ENCODE peak calls at places on chromosomes 12 and 14, in six cellular contexts. N is glomerular endothelial cell, S is COR-L47, C is upper lobe of left lung, J is islet precursor cell, E is AG08396. B is an unnamed sample.

GRCh38 chr14:70821916-70822705 is 12.8 kb upstream of the MAP3K9 start:
- DNase-seq in N (no peak), S (peak; percentile 46), C (peak; percentile 91), J (peak; percentile 77), E (peak; percentile 79), B (peak; percentile 60)

GRCh38 chr14:101500681-101501080 is 60.6 kb upstream of the DIO3 start:
- DNase-seq in N (no peak), S (no peak), C (no peak), J (peak; percentile 24), E (no peak), B (no peak)

GRCh38 chr14:94119071-94119470 is 8.5 kb downstream of the IFI27 start:
- DNase-seq in N (no peak), S (no peak), C (no peak), J (peak; percentile 52), E (no peak), B (no peak)

GRCh38 chr12:23950775-23951391 is 1.4 kb upstream of the SOX5 start:
- DNase-seq in N (no peak), S (no peak), C (no peak), J (peak; percentile 91), E (no peak), B (peak; percentile 2)

GRCh38 chr12:113054948-113055486 is 1.5 kb upstream of the DTX1 start:
- DNase-seq in N (no peak), S (no peak), C (no peak), J (no peak), E (no peak), B (no peak)

GRCh38 chr12:108962256-108962655 is 58.6 kb downstream of the SVOP start:
- DNase-seq in N (no peak), S (no peak), C (no peak), J (no peak), E (no peak), B (no peak)

GRCh38 chr12:122182887-122183587 is at the start of gene LRRC43:
- DNase-seq in N (no peak), S (no peak), C (peak; percentile 92), J (peak; percentile 90), E (peak; percentile 50), B (no peak)

GRCh38 chr14:44461811-44462210 is 45.3 kb downstream of the FSCB start:
- DNase-seq in N (no peak), S (no peak), C (no peak), J (no peak), E (no peak), B (no peak)

GRCh38 chr12:62934799-62935674 is at the start of gene PPM1H:
- DNase-seq in N (no peak), S (peak; percentile 90), C (peak; percentile 93), J (peak; percentile 99), E (peak; percentile 76), B (peak; percentile 80)

GRCh38 chr14:79254069-79254775 is 957.1 kb downstream of the DIO2 start:
- DNase-seq in N (no peak), S (no peak), C (no peak), J (no peak), E (peak; percentile 41), B (no peak)

GRCh38 chr12:85057370-85057963 is 21.3 kb downstream of the LRRIQ1 start:
- DNase-seq in N (no peak), S (peak; percentile 11), C (no peak), J (peak; percentile 64), E (peak; percentile 6), B (no peak)

GRCh38 chr12:27732281-27732680 is 21.6 kb downstream of the MRPS35 start:
- DNase-seq in N (no peak), S (no peak), C (no peak), J (peak; percentile 69), E (no peak), B (no peak)

GRCh38 chr12:114692558-114693531 is 8.9 kb upstream of the TBX3 start:
- DNase-seq in N (no peak), S (no peak), C (no peak), J (peak; percentile 84), E (peak; percentile 76), B (no peak)

GRCh38 chr14:103763730-103764488 is 48.3 kb downstream of the ZFYVE21 start:
- DNase-seq in N (no peak), S (no peak), C (no peak), J (no peak), E (no peak), B (no peak)

GRCh38 chr14:78835052-78835451 is 664.9 kb downstream of the NRXN3 start:
- DNase-seq in N (no peak), S (no peak), C (peak; percentile 66), J (no peak), E (no peak), B (peak; percentile 41)

GRCh38 chr12:92242917-92243316 is 97.3 kb upstream of the BTG1 start:
- DNase-seq in N (no peak), S (no peak), C (no peak), J (no peak), E (peak; percentile 5), B (no peak)

GRCh38 chr12:50055831-50056628 is 1.4 kb upstream of the ASIC1 start:
- DNase-seq in N (no peak), S (peak; percentile 31), C (peak; percentile 80), J (peak; percentile 81), E (peak; percentile 83), B (peak; percentile 34)

GRCh38 chr14:51458563-51458955 is 193.2 kb upstream of the FRMD6 start:
- DNase-seq in N (no peak), S (no peak), C (no peak), J (no peak), E (peak; percentile 71), B (no peak)

GRCh38 chr14:76699209-76699608 is 62.1 kb upstream of the VASH1 start:
- DNase-seq in N (no peak), S (no peak), C (no peak), J (peak; percentile 18), E (no peak), B (no peak)

GRCh38 chr14:90483551-90483950 is 86.7 kb downstream of the CALM1 start:
- DNase-seq in N (no peak), S (peak; percentile 97), C (no peak), J (no peak), E (no peak), B (no peak)

GRCh38 chr12:110543252-110543959 is 39.7 kb downstream of the PPTC7 start:
- DNase-seq in N (no peak), S (no peak), C (no peak), J (no peak), E (peak; percentile 39), B (peak; percentile 63)

GRCh38 chr12:57604454-57605307 is at the start of gene DTX3:
- DNase-seq in N (no peak), S (peak; percentile 13), C (peak; percentile 82), J (no peak), E (peak; percentile 73), B (peak; percentile 66)

GRCh38 chr12:75705749-75706719 is 194.6 kb upstream of the KRR1 start:
- DNase-seq in N (peak; percentile 79), S (no peak), C (no peak), J (peak; percentile 83), E (peak; percentile 52), B (no peak)

GRCh38 chr12:97716356-97716755 is 253.8 kb downstream of the RMST start:
- DNase-seq in N (no peak), S (no peak), C (no peak), J (no peak), E (no peak), B (no peak)

GRCh38 chr12:13283867-13284266 is 87.3 kb downstream of the EMP1 start:
- DNase-seq in N (no peak), S (no peak), C (no peak), J (no peak), E (no peak), B (no peak)

GRCh38 chr12:14454098-14454907 is 88.8 kb downstream of the ATF7IP start:
- DNase-seq in N (peak; percentile 39), S (no peak), C (no peak), J (peak; percentile 88), E (peak; percentile 20), B (no peak)

GRCh38 chr12:132886529-132887477 is 602 bp downstream of the CHFR start:
- DNase-seq in N (no peak), S (no peak), C (peak; percentile 90), J (no peak), E (peak; percentile 39), B (no peak)

GRCh38 chr12:106132175-106133135 is 6.3 kb downstream of the NUAK1 start:
- DNase-seq in N (no peak), S (no peak), C (no peak), J (peak; percentile 72), E (no peak), B (no peak)

GRCh38 chr12:92702754-92703679 is at the start of gene PLEKHG7:
- DNase-seq in N (no peak), S (no peak), C (peak; percentile 8), J (no peak), E (no peak), B (no peak)

GRCh38 chr14:75518625-75519024 is 3.6 kb upstream of the BATF start:
- DNase-seq in N (no peak), S (no peak), C (no peak), J (peak; percentile 78), E (no peak), B (no peak)

B was measured in occipital lobe.